ENCODE peak calls at places on chromosome 6, in seven cellular contexts. V is H9, N is neuronal stem cell, D is mesendoderm, H is IMR-90, Q is H1, T is trophoblast cell. U is an unnamed sample.

GRCh38 chr6:39426057-39426592 is 103.6 kb upstream of the KCNK16 start:
- DNase-seq in V (no peak), N (no peak), D (peak; percentile 32), H (peak; percentile 33), Q (no peak), T (peak; percentile 14), U (peak; percentile 87)

GRCh38 chr6:14533446-14533845 is 415.9 kb downstream of the CD83 start:
- DNase-seq in V (no peak), N (no peak), D (no peak), H (peak; percentile 71), Q (no peak), T (peak; percentile 32), U (peak; percentile 47)

GRCh38 chr6:134675110-134676038 is 274.5 kb downstream of the ALDH8A1 start:
- DNase-seq in V (no peak), N (no peak), D (peak; percentile 31), H (no peak), Q (no peak), T (no peak), U (no peak)

GRCh38 chr6:19892250-19892649 is 55.1 kb downstream of the ID4 start:
- DNase-seq in V (no peak), N (no peak), D (peak; percentile 22), H (no peak), Q (no peak), T (peak; percentile 97), U (no peak)

GRCh38 chr6:9461161-9461560 is 953.7 kb downstream of the TFAP2A start:
- DNase-seq in V (no peak), N (no peak), D (no peak), H (no peak), Q (no peak), T (no peak), U (no peak)

GRCh38 chr6:94859924-94860323 is 717.4 kb upstream of the MANEA start:
- DNase-seq in V (peak; percentile 31), N (no peak), D (peak; percentile 37), H (no peak), Q (no peak), T (no peak), U (no peak)

GRCh38 chr6:154086510-154086909 is 47.5 kb downstream of the OPRM1 start:
- DNase-seq in V (no peak), N (no peak), D (no peak), H (no peak), Q (no peak), T (no peak), U (no peak)

GRCh38 chr6:71892641-71893040 is 6.3 kb downstream of the RIMS1 start:
- DNase-seq in V (no peak), N (no peak), D (no peak), H (no peak), Q (no peak), T (no peak), U (no peak)

GRCh38 chr6:158284340-158285210 is 27.7 kb upstream of the TULP4 start:
- DNase-seq in V (peak; percentile 51), N (peak; percentile 15), D (peak; percentile 51), H (peak; percentile 98), Q (no peak), T (no peak), U (no peak)

GRCh38 chr6:46407246-46407645 is 84.0 kb downstream of the RCAN2 start:
- DNase-seq in V (no peak), N (no peak), D (no peak), H (no peak), Q (no peak), T (peak; percentile 78), U (no peak)

GRCh38 chr6:111566222-111566717 is 39.4 kb downstream of the TRAF3IP2 start:
- DNase-seq in V (no peak), N (no peak), D (no peak), H (peak; percentile 44), Q (no peak), T (no peak), U (no peak)

GRCh38 chr6:149150999-149151398 is 166.5 kb upstream of the TAB2 start:
- DNase-seq in V (no peak), N (no peak), D (no peak), H (no peak), Q (no peak), T (no peak), U (no peak)

GRCh38 chr6:149154137-149154900 is 163.2 kb upstream of the TAB2 start:
- DNase-seq in V (no peak), N (no peak), D (no peak), H (no peak), Q (no peak), T (no peak), U (no peak)

GRCh38 chr6:149152521-149152920 is 165.0 kb upstream of the TAB2 start:
- DNase-seq in V (no peak), N (no peak), D (no peak), H (no peak), Q (no peak), T (no peak), U (no peak)

GRCh38 chr6:149153637-149154036 is 163.9 kb upstream of the TAB2 start:
- DNase-seq in V (no peak), N (no peak), D (no peak), H (no peak), Q (no peak), T (no peak), U (no peak)

DNA sequence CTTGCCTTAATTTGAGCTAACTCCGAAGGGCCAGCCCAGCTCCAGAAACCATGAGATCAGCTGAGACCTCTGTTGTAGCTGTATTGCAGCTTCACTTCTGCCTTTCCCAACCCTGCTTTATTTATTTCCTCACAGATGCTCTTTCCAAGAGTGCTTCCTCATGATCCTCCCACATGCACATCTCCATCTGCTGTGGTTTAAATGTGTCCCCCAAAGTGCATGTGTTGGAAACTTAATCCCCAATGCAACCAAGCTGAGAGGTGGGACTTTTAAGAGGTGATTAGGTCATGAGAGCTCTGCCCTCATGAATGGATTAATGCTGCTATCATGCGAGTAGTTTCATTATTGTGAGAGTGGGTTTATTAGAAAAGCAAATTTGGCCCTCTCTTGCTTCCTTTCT is 164.4 kb upstream of the TAB2 start:
- DNase-seq in V (no peak), N (no peak), D (no peak), H (no peak), Q (no peak), T (no peak), U (no peak)
- H3K4me1 ChIP-seq in V (peaks cover 2% of the 10 kb centered on the region), N (no peaks in the 10 kb centered on the region), D (no peaks in the 10 kb centered on the region), H (no peaks in the 10 kb centered on the region), Q (no peaks in the 10 kb centered on the region), T (no peaks in the 10 kb centered on the region), U (no peaks in the 10 kb centered on the region)

GRCh38 chr6:161200610-161201201 is 73.2 kb downstream of the AGPAT4 start:
- DNase-seq in V (no peak), N (no peak), D (peak; percentile 19), H (no peak), Q (no peak), T (no peak), U (no peak)

GRCh38 chr6:161210857-161211256 is 63.0 kb downstream of the AGPAT4 start:
- DNase-seq in V (no peak), N (no peak), D (no peak), H (no peak), Q (no peak), T (no peak), U (no peak)

GRCh38 chr6:161199845-161200244 is 74.0 kb downstream of the AGPAT4 start:
- DNase-seq in V (no peak), N (no peak), D (no peak), H (no peak), Q (no peak), T (no peak), U (no peak)

DNA sequence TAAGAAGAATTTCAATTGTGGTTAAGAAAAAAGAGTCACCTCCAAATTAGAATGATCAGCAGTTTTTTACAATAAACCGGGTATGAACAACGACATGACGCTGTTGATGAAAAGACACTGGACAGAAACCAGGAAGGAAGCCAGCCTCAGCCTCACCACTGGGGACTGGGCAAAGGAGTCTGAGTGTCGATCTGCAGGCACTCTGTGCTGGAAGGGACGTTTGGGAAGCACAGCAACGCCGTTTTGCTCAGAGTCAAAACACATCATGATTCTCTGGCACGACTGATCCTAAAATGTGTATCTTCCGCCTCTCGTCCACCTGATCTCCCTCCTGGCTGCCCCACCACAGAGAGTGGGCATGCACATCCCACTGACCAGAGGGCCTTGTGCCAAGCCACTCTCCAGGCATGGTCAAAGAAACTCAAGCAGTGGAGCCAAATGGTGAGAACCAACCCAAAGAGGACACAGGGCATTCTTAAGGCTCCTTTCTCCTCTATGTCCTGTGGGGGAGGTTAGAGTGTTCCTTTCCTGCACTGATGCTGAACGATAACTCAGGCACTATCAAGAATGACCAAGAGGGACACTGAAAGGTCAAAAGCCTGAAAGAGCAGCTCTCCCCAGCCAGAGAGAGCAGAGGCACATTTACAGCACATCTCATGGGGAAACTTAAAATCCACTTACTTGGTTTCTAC is 68.8 kb downstream of the AGPAT4 start:
- DNase-seq in V (no peak), N (no peak), D (no peak), H (no peak), Q (no peak), T (no peak), U (no peak)
- H3K4ac ChIP-seq in V (no peak overlapping the region), N (no peak overlapping the region), D (no peak overlapping the region), H (no peak overlapping the region), Q (no peak overlapping the region), T (no peak overlapping the region), U (no peak overlapping the region)

GRCh38 chr6:143967861-143968498 is 40.1 kb downstream of the PLAGL1 start:
- DNase-seq in V (no peak), N (no peak), D (no peak), H (peak; percentile 58), Q (no peak), T (no peak), U (no peak)
- H3K4me1 ChIP-seq in V (peaks cover 5% of the 10 kb centered on the region), N (peaks cover 45% of the 10 kb centered on the region), D (peaks cover 22% of the 10 kb centered on the region), H (peaks cover 5% of the 10 kb centered on the region), Q (peaks cover 7% of the 10 kb centered on the region), T (no peaks in the 10 kb centered on the region), U (no peaks in the 10 kb centered on the region)

GRCh38 chr6:29479560-29479959 is 8.2 kb downstream of the MAS1L start:
- DNase-seq in V (no peak), N (no peak), D (no peak), H (no peak), Q (no peak), T (no peak), U (no peak)
- H3K4ac ChIP-seq in V (no peak overlapping the region), N (no peak overlapping the region), D (no peak overlapping the region), H (no peak overlapping the region), Q (no peak overlapping the region), T (no peak overlapping the region), U (no peak overlapping the region)

GRCh38 chr6:106790935-106791334 is 161.6 kb downstream of the QRSL1 start:
- DNase-seq in V (no peak), N (no peak), D (no peak), H (no peak), Q (no peak), T (no peak), U (no peak)

GRCh38 chr6:106787327-106788196 is 158.2 kb downstream of the QRSL1 start:
- DNase-seq in V (no peak), N (no peak), D (no peak), H (no peak), Q (no peak), T (no peak), U (no peak)

GRCh38 chr6:106788761-106789160 is 159.4 kb downstream of the QRSL1 start:
- DNase-seq in V (no peak), N (no peak), D (no peak), H (no peak), Q (no peak), T (no peak), U (no peak)

GRCh38 chr6:106790146-106790770 is 160.9 kb downstream of the QRSL1 start:
- DNase-seq in V (no peak), N (no peak), D (no peak), H (no peak), Q (no peak), T (no peak), U (peak; percentile 48)

GRCh38 chr6:106789436-106790145 is 160.2 kb downstream of the QRSL1 start:
- DNase-seq in V (no peak), N (no peak), D (no peak), H (no peak), Q (no peak), T (no peak), U (peak; percentile 62)
- H3K4me1 ChIP-seq in V (no peaks in the 10 kb centered on the region), N (peaks cover 3% of the 10 kb centered on the region), D (no peaks in the 10 kb centered on the region), H (no peaks in the 10 kb centered on the region), Q (no peaks in the 10 kb centered on the region), T (no peaks in the 10 kb centered on the region), U (peaks cover 19% of the 10 kb centered on the region)